ENCODE peak calls at places on chromosomes 16 and 17, in five cellular contexts. T is heart right ventricle, L is lower leg skin, N is kidney epithelial cell, A is fibroblast of pulmonary artery. K is an unnamed sample.
A peak's percentile ranks its signal among the peaks of the same experiment; 100 is the strongest.

GRCh38 chr16:29848420-29849297 is 14.4 kb downstream of the CDIPT start:
- DNase-seq in T (peak; percentile 86), L (peak; percentile 95), N (no peak), A (peak; percentile 77), K (peak; percentile 69)

GRCh38 chr17:50207318-50207717 is 5.9 kb upstream of the COL1A1 start:
- DNase-seq in T (no peak), L (no peak), N (no peak), A (no peak), K (no peak)

GRCh38 chr17:29561541-29562517 is 5.0 kb downstream of the ABHD15 start:
- DNase-seq in T (no peak), L (peak; percentile 80), N (no peak), A (no peak), K (no peak)

GRCh38 chr16:3824121-3824795 is 56.3 kb downstream of the CREBBP start:
- DNase-seq in T (no peak), L (no peak), N (no peak), A (no peak), K (peak; percentile 61)

GRCh38 chr17:70865993-70866804 is 696.9 kb downstream of the KCNJ2 start:
- DNase-seq in T (no peak), L (no peak), N (no peak), A (no peak), K (no peak)

GRCh38 chr17:68199837-68200688 is 47.8 kb upstream of the AMZ2 start:
- DNase-seq in T (no peak), L (peak; percentile 68), N (no peak), A (no peak), K (no peak)

GRCh38 chr17:62705116-62705515 is 77.6 kb downstream of the MRC2 start:
- DNase-seq in T (no peak), L (no peak), N (no peak), A (no peak), K (no peak)

GRCh38 chr17:39045948-39046679 is 78.9 kb upstream of the FBXO47 start:
- DNase-seq in T (no peak), L (peak; percentile 68), N (no peak), A (no peak), K (no peak)

GRCh38 chr17:6366144-6366755 is 68.7 kb downstream of the AIPL1 start:
- DNase-seq in T (no peak), L (peak; percentile 29), N (peak; percentile 57), A (no peak), K (peak; percentile 48)

GRCh38 chr17:72745241-72745640 is 347.2 kb downstream of the SLC39A11 start:
- DNase-seq in T (no peak), L (no peak), N (no peak), A (no peak), K (no peak)

GRCh38 chr16:65120811-65121721 is 797 bp downstream of the CDH11 start:
- DNase-seq in T (peak; percentile 21), L (peak; percentile 87), N (no peak), A (peak; percentile 35), K (peak; percentile 41)

GRCh38 chr16:58029410-58029809 is 3.9 kb downstream of the MMP15 start:
- DNase-seq in T (no peak), L (no peak), N (no peak), A (no peak), K (no peak)

GRCh38 chr17:18280766-18281165 is 20.3 kb downstream of the MIEF2 start:
- DNase-seq in T (no peak), L (no peak), N (no peak), A (no peak), K (no peak)

GRCh38 chr17:35073183-35073790 is 9.8 kb upstream of the RFFL start:
- DNase-seq in T (no peak), L (no peak), N (no peak), A (no peak), K (no peak)

GRCh38 chr17:41835800-41836549 is at the start of gene NT5C3B:
- DNase-seq in T (peak; percentile 71), L (peak; percentile 91), N (no peak), A (peak; percentile 40), K (peak; percentile 26)

GRCh38 chr16:12489362-12489761 is 314.3 kb downstream of the CPPED1 start:
- DNase-seq in T (no peak), L (peak; percentile 70), N (no peak), A (no peak), K (no peak)

GRCh38 chr17:29158096-29158495 is 22.1 kb downstream of the MYO18A start:
- DNase-seq in T (no peak), L (no peak), N (no peak), A (no peak), K (no peak)

GRCh38 chr16:81263470-81264200 is 25.1 kb downstream of the BCO1 start:
- DNase-seq in T (no peak), L (no peak), N (no peak), A (peak; percentile 60), K (peak; percentile 46)

GRCh38 chr16:2523801-2524231 is 3.6 kb downstream of the AMDHD2 start:
- DNase-seq in T (no peak), L (no peak), N (no peak), A (no peak), K (no peak)

GRCh38 chr17:13704333-13704732 is 102.6 kb upstream of the HS3ST3A1 start:
- DNase-seq in T (no peak), L (no peak), N (no peak), A (peak; percentile 38), K (no peak)

GRCh38 chr16:81511371-81511770 is 66.8 kb downstream of the CMIP start:
- DNase-seq in T (no peak), L (no peak), N (peak; percentile 52), A (peak; percentile 68), K (peak; percentile 77)

GRCh38 chr17:65362826-65363225 is 198.6 kb downstream of the AXIN2 start:
- DNase-seq in T (no peak), L (no peak), N (peak; percentile 21), A (no peak), K (peak; percentile 34)

GRCh38 chr17:57963149-57963511 is 7.9 kb upstream of the CUEDC1 start:
- DNase-seq in T (no peak), L (peak; percentile 36), N (no peak), A (no peak), K (no peak)

GRCh38 chr16:11297492-11298142 is 16.5 kb upstream of the PRM1 start:
- DNase-seq in T (peak; percentile 76), L (peak; percentile 89), N (no peak), A (peak; percentile 50), K (peak; percentile 18)

GRCh38 chr16:3983081-3983520 is 102.6 kb upstream of the CREBBP start:
- DNase-seq in T (peak; percentile 65), L (no peak), N (no peak), A (peak; percentile 75), K (peak; percentile 79)

GRCh38 chr16:80300456-80300855 is 240.3 kb upstream of the DYNLRB2 start:
- DNase-seq in T (no peak), L (no peak), N (no peak), A (no peak), K (peak; percentile 18)

GRCh38 chr17:8718001-8718563 is 26.6 kb downstream of the CCDC42 start:
- DNase-seq in T (no peak), L (peak; percentile 36), N (no peak), A (no peak), K (no peak)

GRCh38 chr16:1823821-1824220 is 2.8 kb downstream of the HAGH start:
- DNase-seq in T (no peak), L (no peak), N (no peak), A (peak; percentile 68), K (peak; percentile 82)

GRCh38 chr16:84683691-84684591 is 15.9 kb upstream of the USP10 start:
- DNase-seq in T (no peak), L (peak; percentile 49), N (no peak), A (no peak), K (no peak)

GRCh38 chr17:51793686-51794085 is 364.8 kb downstream of the CA10 start:
- DNase-seq in T (no peak), L (no peak), N (no peak), A (no peak), K (no peak)

GRCh38 chr17:59038734-59039133 is 67.9 kb downstream of the TRIM37 start:
- DNase-seq in T (no peak), L (no peak), N (no peak), A (peak; percentile 89), K (peak; percentile 1)

DNA sequence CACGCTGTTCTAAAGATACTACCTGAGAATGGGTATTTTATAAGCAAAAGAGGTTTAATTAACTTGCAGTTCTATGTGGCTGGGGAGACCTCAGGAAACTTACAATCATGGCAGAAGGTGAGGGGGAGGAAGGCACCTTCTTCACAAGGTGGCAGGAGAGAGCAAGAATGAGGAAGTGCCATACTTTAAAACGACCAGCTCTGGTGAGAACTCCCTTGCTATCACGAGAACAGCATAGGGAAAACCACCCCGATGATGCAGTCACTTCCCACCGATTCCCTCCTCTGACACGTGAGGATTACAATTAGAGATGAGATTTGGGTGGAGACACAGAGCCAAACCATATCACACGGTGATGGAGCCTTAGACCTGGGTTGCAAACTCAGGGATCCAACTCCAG is 317.5 kb upstream of the EEF2KMT start:
- DNase-seq in T (no peak), L (no peak), N (no peak), A (no peak), K (no peak)
- TF ChIP-seq CTCF in T (no peak), L (no peak), N (no peak), A (no peak), K (no peak)

GRCh38 chr17:78883090-78883532 is 19.9 kb downstream of the CEP295NL start:
- DNase-seq in T (peak; percentile 73), L (peak; percentile 96), N (peak; percentile 57), A (peak; percentile 79), K (peak; percentile 62)

GRCh38 chr17:78878871-78879270 is 24.1 kb downstream of the CEP295NL start:
- DNase-seq in T (no peak), L (no peak), N (no peak), A (no peak), K (no peak)

GRCh38 chr17:78878261-78878660 is 24.7 kb downstream of the CEP295NL start:
- DNase-seq in T (no peak), L (no peak), N (no peak), A (no peak), K (no peak)

GRCh38 chr17:78882546-78883089 is 20.4 kb downstream of the CEP295NL start:
- DNase-seq in T (no peak), L (peak; percentile 93), N (no peak), A (no peak), K (no peak)

GRCh38 chr17:78879679-78880186 is 23.3 kb downstream of the CEP295NL start:
- DNase-seq in T (peak; percentile 80), L (peak; percentile 93), N (peak; percentile 53), A (peak; percentile 96), K (no peak)
- H3K4me3 ChIP-seq in T (no peak overlapping the region), L (no peak overlapping the region), N (no peak overlapping the region), A (peak overlapping the region; percentile 2), K (no peak overlapping the region)

GRCh38 chr16:17258848-17259713 is 211.7 kb downstream of the XYLT1 start:
- DNase-seq in T (no peak), L (no peak), N (no peak), A (no peak), K (no peak)
- TF ChIP-seq CTCF in T (no peak), L (no peak), N (no peak), A (no peak), K (no peak)

GRCh38 chr16:56617212-56618085 is 8.1 kb upstream of the MT1E start:
- DNase-seq in T (peak; percentile 87), L (peak; percentile 94), N (no peak), A (peak; percentile 68), K (peak; percentile 74)
- H3K4me3 ChIP-seq in T (peak overlapping the region; percentile 50), L (no peak overlapping the region), N (peak overlapping the region; percentile 35), A (peak overlapping the region; percentile 1), K (no peak overlapping the region)

GRCh38 chr17:40318835-40319332 is 9.9 kb downstream of the RARA start:
- DNase-seq in T (no peak), L (peak; percentile 88), N (no peak), A (no peak), K (no peak)
- TF ChIP-seq CTCF in T (peak; percentile 22), L (no peak), N (peak; percentile 34), A (peak; percentile 20), K (no peak)

K was measured in epithelial cell of esophagus.